ENCODE peak calls at places on chromosomes 6 and 20, in eight cellular contexts. Y is GM13976, P is choroid plexus epithelial cell, W is IMR-90, Q is breast epithelium, E is neural crest cell, J is transverse colon, O is cardiac muscle cell. F is an unnamed sample.

GRCh38 chr6:16494781-16495180 is 256.4 kb downstream of the GMPR start:
- DNase-seq in P (peak), Y (no peak), J (peak), O (no peak), E (no peak), W (peak), Q (no peak), F (no peak)

GRCh38 chr6:167985911-167986595 is 11.4 kb upstream of the KIF25 start:
- DNase-seq in O (no peak), Q (no peak), J (no peak), W (no peak), P (no peak), E (no peak), Y (no peak), F (no peak)

GRCh38 chr20:34534391-34535165 is 18.4 kb downstream of the DYNLRB1 start:
- DNase-seq in W (no peak), J (no peak), E (no peak), Y (no peak), O (no peak), Q (no peak), P (no peak), F (no peak)

GRCh38 chr6:30844118-30844535 is 40.2 kb upstream of the DDR1 start:
- DNase-seq in O (peak), P (peak), Q (no peak), W (peak), J (no peak), Y (no peak), E (no peak), F (no peak)

GRCh38 chr6:114739656-114740055 is 396.8 kb upstream of the HS3ST5 start:
- DNase-seq in Y (no peak), O (no peak), J (no peak), W (no peak), E (no peak), P (no peak), Q (no peak), F (no peak)

GRCh38 chr6:140970485-140970884 is 1162.2 kb upstream of the GJE1 start:
- DNase-seq in J (no peak), O (no peak), Y (no peak), Q (no peak), W (peak), E (no peak), P (no peak), F (no peak)

GRCh38 chr20:40941023-40941655 is 87.5 kb upstream of the TOP1 start:
- DNase-seq in Q (no peak), W (no peak), O (no peak), Y (no peak), J (no peak), P (peak), E (no peak), F (no peak)

GRCh38 chr20:62980380-62980960 is 26.3 kb downstream of the BHLHE23 start:
- DNase-seq in E (no peak), Y (no peak), W (no peak), J (no peak), O (no peak), P (no peak), Q (no peak), F (no peak)

GRCh38 chr6:116190550-116190949 is 63.3 kb downstream of the TSPYL4 start:
- DNase-seq in W (peak), E (no peak), Y (no peak), Q (no peak), O (peak), P (peak), J (no peak), F (no peak)

GRCh38 chr6:1322725-1323219 is 10.9 kb downstream of the FOXQ1 start:
- DNase-seq in O (no peak), J (no peak), P (peak), E (no peak), W (peak), Y (no peak), Q (no peak), F (no peak)

DNA sequence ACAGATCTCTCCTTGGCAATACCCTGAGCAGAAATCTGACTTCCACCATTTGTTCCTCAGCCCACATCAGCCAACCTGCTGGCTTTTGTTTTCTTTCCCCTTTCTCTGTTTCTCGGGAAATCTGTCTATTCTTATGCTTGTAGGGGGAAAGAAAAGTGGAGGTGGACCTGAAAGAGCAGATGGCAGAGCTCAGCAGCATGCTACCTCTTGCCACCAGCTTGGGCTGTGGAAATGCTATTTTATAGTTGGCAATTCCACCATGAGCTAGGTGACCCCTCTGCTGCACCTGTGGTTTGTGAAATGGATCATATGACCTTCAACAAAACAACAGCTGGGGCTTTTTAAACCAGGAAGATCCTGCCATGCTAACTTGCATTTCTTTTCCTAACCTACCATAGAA is 6.8 kb upstream of the SPATS1 start:
- DNase-seq in P (no peak), O (no peak), E (no peak), J (no peak), Y (no peak), W (no peak), Q (no peak), F (no peak)
- TF ChIP-seq CTCF in P (no peak), O (no peak), E (no peak), J (no peak), Y (no peak), W (no peak), Q (no peak), F (no peak)

DNA sequence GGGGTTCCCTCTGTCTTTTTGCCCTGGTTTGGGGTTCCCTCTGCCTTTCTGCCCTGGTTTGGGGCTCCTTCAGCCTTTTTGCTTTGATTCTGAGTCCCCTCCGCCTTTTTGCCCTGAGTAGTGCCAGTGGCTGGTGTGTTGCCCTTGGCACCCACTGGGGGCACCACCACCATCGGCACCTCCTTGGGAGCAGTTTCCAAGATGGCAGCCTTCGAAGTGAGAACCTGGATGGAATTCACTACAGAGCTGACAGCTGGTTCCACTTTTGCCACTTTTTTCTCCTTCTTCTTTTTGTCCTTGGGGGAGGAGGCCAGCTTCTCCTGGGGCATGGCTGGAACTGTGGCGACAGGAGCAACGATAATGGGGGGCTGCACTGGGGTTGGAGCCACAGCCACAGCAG is 22.2 kb downstream of the RRBP1 start:
- DNase-seq in E (no peak), J (no peak), W (no peak), P (no peak), Y (no peak), Q (no peak), O (no peak), F (no peak)
- TF ChIP-seq CTCF in E (peak), J (no peak), W (no peak), P (no peak), Y (no peak), Q (no peak), O (no peak), F (no peak)

DNA sequence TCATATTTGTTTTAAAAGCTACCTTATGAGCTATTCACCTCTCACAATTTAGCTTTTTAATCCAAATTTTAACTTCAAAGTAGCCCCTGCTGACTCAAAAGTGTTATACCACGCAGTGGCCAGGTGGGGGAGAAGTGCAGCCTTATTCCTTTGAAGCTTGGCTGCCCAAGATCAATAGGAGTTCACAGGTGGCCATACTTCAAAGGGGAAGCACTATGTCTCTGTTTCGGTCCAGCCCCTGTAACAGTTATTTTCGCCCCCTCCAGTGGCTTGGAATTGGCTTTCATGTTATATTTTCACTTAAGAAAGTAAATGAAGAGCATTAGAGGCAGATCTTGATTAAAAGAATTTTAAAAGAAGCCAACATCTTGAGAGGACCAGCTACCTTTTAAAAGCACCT is 608.4 kb downstream of the EPHA7 start:
- DNase-seq in Y (peak), O (peak), W (peak), Q (no peak), E (peak), P (peak), J (no peak), F (peak)
- TF ChIP-seq CTCF in Y (peak), O (peak), W (peak), Q (peak), E (peak), P (peak), J (peak), F (peak)

DNA sequence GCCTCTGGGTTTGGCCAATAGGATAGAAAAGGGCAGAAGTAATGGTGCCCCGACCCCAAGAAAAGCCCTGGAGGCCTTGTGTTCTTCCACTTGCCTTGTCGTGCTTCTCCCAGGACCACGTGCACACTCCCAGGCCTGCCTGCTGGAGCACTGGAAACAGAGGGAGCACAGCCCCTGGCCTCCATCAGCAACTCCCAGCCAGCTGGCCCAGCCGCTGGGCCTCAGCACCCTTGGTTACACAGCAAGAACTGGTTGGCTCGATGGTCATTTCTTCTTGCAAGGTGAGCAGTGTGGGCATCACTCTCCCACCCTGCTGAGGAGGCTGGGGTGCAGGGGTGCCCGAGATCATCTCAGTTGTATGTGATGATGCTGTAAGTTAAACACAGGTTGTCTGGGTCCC is 69.2 kb upstream of the CST7 start:
- DNase-seq in W (no peak), P (no peak), Q (no peak), J (no peak), O (no peak), E (no peak), Y (no peak), F (no peak)
- TF ChIP-seq CTCF in W (no peak), P (no peak), Q (no peak), J (no peak), O (no peak), E (no peak), Y (no peak), F (no peak)

DNA sequence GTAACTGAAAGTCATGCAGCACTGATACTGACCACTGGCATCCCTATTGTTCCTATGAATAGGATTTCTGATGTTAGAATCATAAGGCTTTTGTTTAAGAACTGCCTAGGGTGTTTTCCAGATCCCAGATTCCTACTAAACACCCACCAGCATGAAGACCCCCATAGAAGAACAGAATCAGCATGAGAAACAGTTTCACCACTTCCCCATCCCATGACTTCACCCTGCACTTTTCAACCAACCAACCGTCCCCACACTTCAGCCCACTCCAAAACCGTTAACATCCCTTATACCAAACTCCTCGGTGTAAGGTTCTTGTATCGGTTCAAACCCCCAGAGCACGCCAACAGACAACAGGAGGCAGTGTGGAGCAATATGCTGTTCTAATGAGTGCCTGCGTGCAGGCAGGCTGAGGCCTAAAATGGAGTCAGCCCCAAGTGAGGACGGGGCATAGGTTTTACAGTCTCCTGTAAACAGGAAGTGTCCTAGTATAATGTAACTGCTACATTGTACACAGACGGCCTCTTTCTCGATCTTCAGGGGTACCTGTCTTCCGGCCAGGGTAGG is 11.4 kb upstream of the SSTR4 start:
- DNase-seq in W (no peak), O (no peak), J (no peak), P (no peak), Q (no peak), Y (no peak), E (no peak), F (no peak)
- TF ChIP-seq CTCF in W (no peak), O (no peak), J (no peak), P (no peak), Q (no peak), Y (no peak), E (no peak), F (no peak)

F was measured in D721Med.